ENCODE peak calls at places on chromosome 16, in five cellular contexts. One of them, this sample, is unnamed.

GRCh38 chr16:53822936-53823529 is 119.1 kb downstream of the FTO start:
- DNase-seq in IMR-90: no peak
- DNase-seq in H1: no peak
- DNase-seq in neuronal stem cell: no peak
- DNase-seq in mesenchymal stem cell: no peak
- DNase-seq in this sample: peak; percentile 46

GRCh38 chr16:64121473-64121872 is 1000.4 kb downstream of the CDH11 start:
- DNase-seq in IMR-90: peak; percentile 64
- DNase-seq in H1: no peak
- DNase-seq in neuronal stem cell: no peak
- DNase-seq in mesenchymal stem cell: peak; percentile 27
- DNase-seq in this sample: no peak

GRCh38 chr16:26770547-26770946 is 296.2 kb upstream of the C16orf82 start:
- DNase-seq in IMR-90: no peak
- DNase-seq in H1: no peak
- DNase-seq in neuronal stem cell: no peak
- DNase-seq in mesenchymal stem cell: no peak
- DNase-seq in this sample: no peak

GRCh38 chr16:74035816-74036215 is 260.8 kb upstream of the PSMD7 start:
- DNase-seq in IMR-90: peak; percentile 2
- DNase-seq in H1: no peak
- DNase-seq in neuronal stem cell: no peak
- DNase-seq in mesenchymal stem cell: no peak
- DNase-seq in this sample: no peak

GRCh38 chr16:16021988-16022682 is 72.7 kb downstream of the ABCC1 start:
- DNase-seq in IMR-90: peak; percentile 97
- DNase-seq in H1: no peak
- DNase-seq in neuronal stem cell: peak; percentile 32
- DNase-seq in mesenchymal stem cell: peak; percentile 98
- DNase-seq in this sample: peak; percentile 93

GRCh38 chr16:57424599-57424998 is 20.0 kb downstream of the CCL17 start:
- DNase-seq in IMR-90: no peak
- DNase-seq in H1: no peak
- DNase-seq in neuronal stem cell: no peak
- DNase-seq in mesenchymal stem cell: no peak
- DNase-seq in this sample: no peak

GRCh38 chr16:84080378-84080777 is 36.4 kb downstream of the MBTPS1 start:
- DNase-seq in IMR-90: no peak
- DNase-seq in H1: no peak
- DNase-seq in neuronal stem cell: no peak
- DNase-seq in mesenchymal stem cell: no peak
- DNase-seq in this sample: no peak

GRCh38 chr16:50425044-50425443 is 56.3 kb upstream of the BRD7 start:
- DNase-seq in IMR-90: no peak
- DNase-seq in H1: no peak
- DNase-seq in neuronal stem cell: no peak
- DNase-seq in mesenchymal stem cell: no peak
- DNase-seq in this sample: no peak

GRCh38 chr16:31132979-31133599 is 2.4 kb downstream of the PRSS8 start:
- DNase-seq in IMR-90: no peak
- DNase-seq in H1: no peak
- DNase-seq in neuronal stem cell: no peak
- DNase-seq in mesenchymal stem cell: no peak
- DNase-seq in this sample: no peak

GRCh38 chr16:1351582-1352362 is at the start of the genes GNPTG and TSR3:
- DNase-seq in IMR-90: peak; percentile 89
- DNase-seq in H1: peak; percentile 53
- DNase-seq in neuronal stem cell: peak; percentile 89
- DNase-seq in mesenchymal stem cell: peak; percentile 86
- DNase-seq in this sample: peak; percentile 71
- H4K8ac ChIP-seq in IMR-90: peak within 1 kb of the TSS; percentile 79
- H4K8ac ChIP-seq in H1: peak within 1 kb of the TSS; percentile 99
- H4K8ac ChIP-seq in neuronal stem cell: peak within 1 kb of the TSS; percentile 92
- H4K8ac ChIP-seq in mesenchymal stem cell: peak within 1 kb of the TSS; percentile 94
- H4K8ac ChIP-seq in this sample: peak within 1 kb of the TSS; percentile 95

DNA sequence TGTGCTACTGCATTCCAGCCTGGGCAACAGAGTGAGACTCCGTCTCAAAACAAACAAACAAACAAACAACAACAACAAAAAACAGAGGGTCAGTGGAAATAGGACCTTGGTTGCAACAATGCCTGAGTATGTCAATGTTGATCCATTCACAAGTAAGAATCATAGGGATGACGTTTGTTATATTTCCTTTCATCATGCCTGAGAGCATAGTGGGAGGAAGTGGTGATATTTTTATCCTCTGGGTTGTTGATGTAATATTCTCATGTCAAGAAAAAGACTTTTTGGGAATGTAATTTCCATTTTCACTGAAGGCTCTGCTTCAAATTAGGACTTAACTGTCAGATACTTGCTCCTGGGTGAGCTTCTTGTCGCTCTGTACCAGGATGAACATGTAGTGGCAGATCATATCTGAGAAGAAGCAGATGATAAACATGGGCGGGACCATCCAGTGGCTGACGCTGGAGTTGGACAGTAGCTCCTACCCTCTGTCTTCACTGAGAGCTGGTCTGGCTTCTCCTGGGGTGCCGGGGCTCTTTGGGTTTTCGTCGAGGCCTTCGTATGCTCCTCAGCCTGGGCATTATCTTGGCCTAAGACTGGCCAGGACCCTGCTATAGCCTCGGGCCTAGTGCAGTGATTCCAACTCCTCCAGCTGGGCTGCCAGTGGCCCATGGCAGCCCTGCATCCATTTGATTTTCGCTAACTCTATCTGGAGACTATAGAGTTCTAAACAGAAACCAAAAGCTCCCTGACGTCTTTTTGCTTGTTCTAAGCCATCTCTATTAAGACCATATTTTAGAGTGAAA is 19.6 kb downstream of the CYB5B start:
- DNase-seq in IMR-90: peak; percentile 47
- DNase-seq in H1: no peak
- DNase-seq in neuronal stem cell: no peak
- DNase-seq in mesenchymal stem cell: peak; percentile 67
- DNase-seq in this sample: no peak
- H3K4me3 ChIP-seq in IMR-90: no peak overlapping the region
- H3K4me3 ChIP-seq in H1: no peak overlapping the region
- H3K4me3 ChIP-seq in neuronal stem cell: no peak overlapping the region
- H3K4me3 ChIP-seq in mesenchymal stem cell: peak overlapping the region; percentile 58
- H3K4me3 ChIP-seq in this sample: no peak overlapping the region

GRCh38 chr16:23509763-23510153 is 536 bp downstream of the GGA2 start:
- DNase-seq in IMR-90: peak; percentile 39
- DNase-seq in H1: no peak
- DNase-seq in neuronal stem cell: peak; percentile 44
- DNase-seq in mesenchymal stem cell: peak; percentile 68
- DNase-seq in this sample: no peak
- H3K4ac ChIP-seq in IMR-90: no peak overlapping the region
- H3K4ac ChIP-seq in H1: no peak overlapping the region
- H3K4ac ChIP-seq in neuronal stem cell: no peak overlapping the region
- H3K4ac ChIP-seq in mesenchymal stem cell: no peak overlapping the region
- H3K4ac ChIP-seq in this sample: peak overlapping the region; percentile 77

GRCh38 chr16:80739523-80739922 is 64.9 kb downstream of the CDYL2 start:
- DNase-seq in IMR-90: no peak
- DNase-seq in H1: no peak
- DNase-seq in neuronal stem cell: no peak
- DNase-seq in mesenchymal stem cell: no peak
- DNase-seq in this sample: no peak
- H4K8ac ChIP-seq in IMR-90: no peak overlapping the region
- H4K8ac ChIP-seq in H1: no peak overlapping the region
- H4K8ac ChIP-seq in neuronal stem cell: no peak overlapping the region
- H4K8ac ChIP-seq in mesenchymal stem cell: no peak overlapping the region
- H4K8ac ChIP-seq in this sample: no peak overlapping the region

This sample was measured in trophoblast cell.